ENCODE peak calls at places on chromosomes 5 and 9, in six cellular contexts. H is iris pigment epithelial cell; Y is CD8-positive, alpha-beta T cell; F is KBM-7; N is effector memory CD4-positive, alpha-beta T cell; X is fibroblast of the aortic adventitia. P is an unnamed sample.

GRCh38 chr9:115553082-115553481 is 435.1 kb upstream of the TNC start:
- DNase-seq in N (no peak), X (peak; percentile 60), F (no peak), Y (no peak), H (no peak), P (no peak)

GRCh38 chr9:133944746-133945135 is 47.4 kb downstream of the VAV2 start:
- DNase-seq in X (peak; percentile 61), F (no peak), N (no peak), Y (no peak), H (peak; percentile 92), P (no peak)

GRCh38 chr9:14578030-14578429 is 115.2 kb downstream of the ZDHHC21 start:
- DNase-seq in H (no peak), N (no peak), F (peak; percentile 7), Y (no peak), X (no peak), P (no peak)

GRCh38 chr9:137393176-137394150 is 29.5 kb downstream of the EXD3 start:
- DNase-seq in X (no peak), F (no peak), H (no peak), Y (no peak), N (no peak), P (no peak)

GRCh38 chr9:82495884-82496777 is 507.6 kb downstream of the SPATA31D1 start:
- DNase-seq in Y (no peak), F (no peak), X (peak; percentile 42), H (no peak), N (no peak), P (no peak)

GRCh38 chr5:160064979-160065619 is 54.2 kb downstream of the PWWP2A start:
- DNase-seq in X (no peak), H (no peak), F (no peak), Y (no peak), N (no peak), P (no peak)

GRCh38 chr5:180070726-180071417 is 687 bp downstream of the RNF130 start:
- DNase-seq in Y (peak; percentile 60), F (peak; percentile 79), H (peak; percentile 60), N (no peak), X (peak; percentile 68), P (peak; percentile 43)

GRCh38 chr5:95382843-95383242 is 8.3 kb upstream of the FAM81B start:
- DNase-seq in N (no peak), F (peak; percentile 59), Y (no peak), H (no peak), X (no peak), P (no peak)

GRCh38 chr9:91896096-91896495 is 53.9 kb downstream of the ROR2 start:
- DNase-seq in H (peak; percentile 20), Y (no peak), X (no peak), N (no peak), F (no peak), P (no peak)

GRCh38 chr9:126158591-126159519 is 167.8 kb upstream of the MVB12B start:
- DNase-seq in X (no peak), F (no peak), N (no peak), Y (peak; percentile 29), H (no peak), P (no peak)

GRCh38 chr5:59116231-59116900 is 533.5 kb downstream of the RAB3C start:
- DNase-seq in H (no peak), N (no peak), F (no peak), X (no peak), Y (no peak), P (no peak)

GRCh38 chr5:107979900-107980299 is 309.2 kb upstream of the EFNA5 start:
- DNase-seq in N (no peak), F (no peak), H (no peak), Y (no peak), X (no peak), P (no peak)

GRCh38 chr9:114080773-114081440 is 2.8 kb upstream of the AMBP start:
- DNase-seq in H (no peak), N (no peak), X (no peak), Y (no peak), F (no peak), P (no peak)

P was measured in SW 1271.